ENCODE peak calls at places on chromosomes 11 and 22, in eight cellular contexts. F, V, P, C, A, E, Y and S are unnamed samples.
A peak's percentile ranks its signal among the peaks of the same experiment; 100 is the strongest.

GRCh38 chr11:102158151-102158734 is 48.0 kb downstream of the YAP1 start:
- DNase-seq in F (no peak), V (no peak), P (no peak), C (no peak), A (no peak), E (no peak), Y (no peak), S (no peak)

GRCh38 chr11:95968585-95968984 is 44.7 kb upstream of the MTMR2 start:
- DNase-seq in F (no peak), V (no peak), P (peak; percentile 29), C (no peak), A (no peak), E (no peak), Y (no peak), S (no peak)

GRCh38 chr11:31655483-31655882 is 145.9 kb downstream of the ELP4 start:
- DNase-seq in F (peak; percentile 70), V (no peak), P (peak; percentile 60), C (no peak), A (no peak), E (no peak), Y (peak; percentile 18), S (no peak)

GRCh38 chr11:119751281-119752060 is 22.5 kb upstream of the NECTIN1 start:
- DNase-seq in F (no peak), V (no peak), P (no peak), C (no peak), A (no peak), E (no peak), Y (no peak), S (no peak)

GRCh38 chr22:48316876-48317250 is 1510.8 kb downstream of the BRD1 start:
- DNase-seq in F (no peak), V (no peak), P (no peak), C (peak; percentile 12), A (no peak), E (no peak), Y (no peak), S (no peak)

GRCh38 chr22:19287076-19287724 is 4.3 kb downstream of the CLTCL1 start:
- DNase-seq in F (no peak), V (no peak), P (peak; percentile 16), C (no peak), A (no peak), E (no peak), Y (no peak), S (peak; percentile 10)

GRCh38 chr22:25911243-25911972 is 169.4 kb downstream of the MYO18B start:
- DNase-seq in F (no peak), V (no peak), P (no peak), C (no peak), A (no peak), E (no peak), Y (no peak), S (no peak)

GRCh38 chr11:108069947-108070346 is 51.4 kb upstream of the ACAT1 start:
- DNase-seq in F (peak; percentile 43), V (no peak), P (peak; percentile 70), C (no peak), A (no peak), E (no peak), Y (peak; percentile 51), S (no peak)

GRCh38 chr11:42951266-42951665 is 360.5 kb upstream of the API5 start:
- DNase-seq in F (no peak), V (no peak), P (no peak), C (no peak), A (no peak), E (no peak), Y (no peak), S (no peak)

GRCh38 chr11:69141742-69142141 is 14.0 kb upstream of the SMIM38 start:
- DNase-seq in F (no peak), V (no peak), P (no peak), C (no peak), A (no peak), E (no peak), Y (no peak), S (no peak)

GRCh38 chr22:48908547-48908946 is 919.1 kb downstream of the BRD1 start:
- DNase-seq in F (no peak), V (no peak), P (no peak), C (no peak), A (no peak), E (no peak), Y (no peak), S (peak; percentile 34)

GRCh38 chr22:44333847-44334635 is 21.3 kb upstream of the SHISAL1 start:
- DNase-seq in F (no peak), V (no peak), P (no peak), C (no peak), A (no peak), E (no peak), Y (no peak), S (no peak)

GRCh38 chr22:44330727-44331660 is 18.2 kb upstream of the SHISAL1 start:
- DNase-seq in F (no peak), V (peak; percentile 86), P (no peak), C (no peak), A (peak; percentile 68), E (peak; percentile 69), Y (no peak), S (no peak)

GRCh38 chr22:44332946-44333345 is 20.2 kb upstream of the SHISAL1 start:
- DNase-seq in F (no peak), V (no peak), P (no peak), C (no peak), A (no peak), E (no peak), Y (no peak), S (no peak)

GRCh38 chr22:44330188-44330726 is 17.5 kb upstream of the SHISAL1 start:
- DNase-seq in F (no peak), V (no peak), P (no peak), C (no peak), A (no peak), E (no peak), Y (no peak), S (no peak)

DNA sequence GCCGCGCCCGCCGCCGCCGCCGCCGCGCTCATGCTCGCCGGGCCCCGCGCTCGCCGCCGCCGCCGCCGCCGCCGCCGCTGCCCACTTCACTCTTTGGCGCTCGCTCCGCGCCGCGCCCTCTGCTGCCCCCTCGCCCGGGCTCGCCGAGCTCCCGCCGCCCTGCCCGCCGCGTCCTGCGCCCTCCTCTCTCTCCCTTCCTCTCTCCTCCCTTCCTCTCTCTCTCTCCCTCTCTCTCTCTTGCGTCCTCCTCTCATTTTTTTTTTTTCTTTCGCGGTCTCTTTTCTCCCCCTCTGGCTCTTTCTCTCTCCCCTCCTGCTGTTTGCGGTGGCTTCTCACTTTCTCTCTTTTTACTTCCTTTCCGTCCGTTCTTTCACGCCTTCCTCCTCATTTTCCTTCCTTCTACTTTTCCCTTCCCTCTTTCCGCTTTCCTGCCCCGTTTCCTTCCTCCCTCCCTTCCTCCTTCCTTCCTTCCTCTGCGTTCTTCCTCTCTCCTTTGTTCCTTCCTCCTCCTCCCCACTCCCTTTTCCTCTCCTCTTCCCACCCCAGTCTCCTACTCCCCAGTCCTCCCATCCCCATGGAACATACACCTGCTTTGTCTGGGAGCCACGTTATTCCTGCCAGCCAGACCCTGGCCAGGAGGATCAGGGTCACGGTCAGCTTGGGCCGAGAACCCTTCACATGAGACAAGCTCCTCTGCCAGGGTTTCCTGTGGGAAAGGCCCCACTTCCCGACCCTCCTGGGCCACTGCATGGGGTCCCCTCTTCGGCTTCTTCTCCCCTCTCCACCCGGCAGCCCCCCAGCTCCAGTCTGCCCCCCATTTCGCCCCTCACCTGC is 19.3 kb upstream of the SHISAL1 start:
- DNase-seq in F (no peak), V (peak; percentile 85), P (peak; percentile 47), C (no peak), A (no peak), E (peak; percentile 70), Y (peak; percentile 60), S (no peak)
- TF ChIP-seq CTCF in F (no peak), V (no peak), P (peak; percentile 5), C (no peak), A (no peak), E (no peak), Y (no peak), S (peak; percentile 39)

DNA sequence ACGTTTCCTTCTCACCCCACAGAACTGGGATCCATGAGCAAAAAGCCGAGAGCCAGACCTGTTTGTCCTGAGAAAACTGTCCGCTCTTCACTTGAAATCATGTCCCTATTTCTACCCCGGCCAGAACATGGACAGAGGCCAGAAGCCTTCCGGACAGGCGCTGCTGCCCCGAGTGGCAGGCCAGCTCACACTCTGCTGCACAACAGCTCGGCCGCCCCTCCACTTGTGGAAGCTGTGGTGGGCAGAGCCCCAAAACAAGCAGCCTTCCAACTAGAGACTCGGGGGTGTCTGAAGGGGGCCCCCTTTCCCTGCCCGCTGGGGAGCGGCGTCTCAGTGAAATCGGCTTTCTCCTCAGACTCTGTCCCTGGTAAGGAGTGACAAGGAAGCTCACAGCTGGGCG is 24.0 kb downstream of the CD5 start:
- DNase-seq in F (no peak), V (no peak), P (peak; percentile 22), C (peak; percentile 81), A (peak; percentile 40), E (no peak), Y (peak; percentile 36), S (no peak)
- TF ChIP-seq CTCF in F (peak; percentile 7), V (no peak), P (peak; percentile 11), C (no peak), A (no peak), E (no peak), Y (peak; percentile 24), S (peak; percentile 26)

GRCh38 chr22:23258826-23259170 is 78.5 kb downstream of the BCR start:
- DNase-seq in F (no peak), V (no peak), P (no peak), C (no peak), A (no peak), E (no peak), Y (no peak), S (no peak)

GRCh38 chr22:23256138-23256932 is 76.0 kb downstream of the BCR start:
- DNase-seq in F (no peak), V (no peak), P (no peak), C (no peak), A (no peak), E (no peak), Y (no peak), S (no peak)

GRCh38 chr22:23257889-23258825 is 77.8 kb downstream of the BCR start:
- DNase-seq in F (no peak), V (no peak), P (no peak), C (no peak), A (no peak), E (no peak), Y (no peak), S (no peak)

GRCh38 chr22:23255506-23255905 is 75.2 kb downstream of the BCR start:
- DNase-seq in F (no peak), V (no peak), P (no peak), C (no peak), A (no peak), E (no peak), Y (no peak), S (no peak)

GRCh38 chr22:23256986-23257888 is 76.9 kb downstream of the BCR start:
- DNase-seq in F (no peak), V (peak; percentile 65), P (peak; percentile 79), C (peak; percentile 82), A (no peak), E (no peak), Y (peak; percentile 62), S (no peak)
- TF ChIP-seq CTCF in F (no peak), V (no peak), P (no peak), C (no peak), A (no peak), E (no peak), Y (no peak), S (no peak)

DNA sequence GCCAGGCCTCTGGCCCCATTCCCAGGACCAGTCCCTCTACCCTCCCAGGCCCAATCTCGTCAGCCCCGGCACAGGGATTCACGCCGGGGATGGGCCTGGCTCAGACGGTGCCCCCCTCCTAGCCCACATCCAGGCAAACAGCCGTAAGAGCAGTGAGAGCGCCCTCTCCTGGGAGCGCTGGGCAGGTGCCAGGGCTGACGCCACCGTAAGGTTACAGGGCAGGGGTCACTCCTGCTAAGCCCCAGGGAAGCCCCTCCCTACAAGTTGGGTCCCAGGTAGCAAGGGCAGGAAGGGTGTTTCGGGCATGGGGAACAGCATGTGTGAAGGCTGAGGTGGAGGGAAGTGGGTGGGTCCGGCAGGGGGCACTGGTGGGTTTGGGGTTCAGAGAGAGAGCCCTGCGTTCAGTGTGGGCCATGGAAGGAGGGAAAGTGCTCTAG is 19.2 kb upstream of the PPARA start:
- DNase-seq in F (no peak), V (peak; percentile 65), P (no peak), C (peak; percentile 48), A (peak; percentile 87), E (no peak), Y (no peak), S (no peak)
- TF ChIP-seq CTCF in F (peak; percentile 45), V (no peak), P (peak; percentile 39), C (no peak), A (peak; percentile 91), E (peak; percentile 40), Y (peak; percentile 41), S (peak; percentile 64)